ENCODE peak calls at places on chromosome 19, in six cellular contexts. One of them, this sample, is unnamed.
A peak's percentile ranks its signal among the peaks of the same experiment; 100 is the strongest.

GRCh38 chr19:30174357-30174645 is 197.9 kb upstream of the ZNF536 start:
- DNase-seq in left ventricle myocardium inferior: no peak
- DNase-seq in H9: no peak
- DNase-seq in suprapubic skin: no peak
- DNase-seq in BJ: no peak
- DNase-seq in brain microvascular endothelial cell: no peak
- DNase-seq in this sample: no peak

GRCh38 chr19:54425382-54425723 is 10.1 kb downstream of the TTYH1 start:
- DNase-seq in H9: no peak
- DNase-seq in brain microvascular endothelial cell: no peak
- DNase-seq in BJ: no peak
- DNase-seq in left ventricle myocardium inferior: no peak
- DNase-seq in suprapubic skin: no peak
- DNase-seq in this sample: no peak

GRCh38 chr19:30718014-30718413 is 345.8 kb downstream of the ZNF536 start:
- DNase-seq in H9: no peak
- DNase-seq in left ventricle myocardium inferior: no peak
- DNase-seq in BJ: no peak
- DNase-seq in suprapubic skin: no peak
- DNase-seq in brain microvascular endothelial cell: no peak
- DNase-seq in this sample: no peak

GRCh38 chr19:49119411-49120324 is at the start of gene PPFIA3:
- DNase-seq in left ventricle myocardium inferior: peak; percentile 76
- DNase-seq in H9: peak; percentile 69
- DNase-seq in suprapubic skin: no peak
- DNase-seq in brain microvascular endothelial cell: peak; percentile 38
- DNase-seq in BJ: no peak
- DNase-seq in this sample: no peak

GRCh38 chr19:18293642-18294466 is 12.4 kb upstream of the JUND start:
- DNase-seq in BJ: no peak
- DNase-seq in H9: no peak
- DNase-seq in brain microvascular endothelial cell: no peak
- DNase-seq in left ventricle myocardium inferior: peak; percentile 24
- DNase-seq in suprapubic skin: no peak
- DNase-seq in this sample: no peak

GRCh38 chr19:7852851-7853759 is 21.1 kb downstream of the PRR36 start:
- DNase-seq in left ventricle myocardium inferior: peak; percentile 54
- DNase-seq in BJ: no peak
- DNase-seq in brain microvascular endothelial cell: no peak
- DNase-seq in suprapubic skin: no peak
- DNase-seq in H9: peak; percentile 96
- DNase-seq in this sample: no peak

GRCh38 chr19:18785179-18786124 is 5.7 kb downstream of the COMP start:
- DNase-seq in BJ: no peak
- DNase-seq in brain microvascular endothelial cell: peak; percentile 33
- DNase-seq in suprapubic skin: peak; percentile 89
- DNase-seq in left ventricle myocardium inferior: peak; percentile 73
- DNase-seq in H9: peak; percentile 89
- DNase-seq in this sample: no peak

GRCh38 chr19:19423322-19423721 is 17.8 kb downstream of the GATAD2A start:
- DNase-seq in BJ: no peak
- DNase-seq in left ventricle myocardium inferior: no peak
- DNase-seq in brain microvascular endothelial cell: no peak
- DNase-seq in suprapubic skin: no peak
- DNase-seq in H9: no peak
- DNase-seq in this sample: no peak

GRCh38 chr19:50252111-50252886 is 48.9 kb downstream of the MYH14 start:
- DNase-seq in H9: peak; percentile 73
- DNase-seq in BJ: no peak
- DNase-seq in suprapubic skin: no peak
- DNase-seq in brain microvascular endothelial cell: peak; percentile 16
- DNase-seq in left ventricle myocardium inferior: no peak
- DNase-seq in this sample: no peak

GRCh38 chr19:19579533-19580361 is 38.7 kb downstream of the PBX4 start:
- DNase-seq in BJ: no peak
- DNase-seq in suprapubic skin: no peak
- DNase-seq in brain microvascular endothelial cell: no peak
- DNase-seq in H9: no peak
- DNase-seq in left ventricle myocardium inferior: no peak
- DNase-seq in this sample: no peak

GRCh38 chr19:12806242-12807131 is at the start of gene RNASEH2A:
- DNase-seq in H9: peak; percentile 91
- DNase-seq in suprapubic skin: peak; percentile 92
- DNase-seq in brain microvascular endothelial cell: peak; percentile 82
- DNase-seq in BJ: no peak
- DNase-seq in left ventricle myocardium inferior: peak; percentile 91
- DNase-seq in this sample: peak; percentile 63

GRCh38 chr19:57566396-57567256 is 7.0 kb upstream of the ZNF550 start:
- DNase-seq in suprapubic skin: no peak
- DNase-seq in left ventricle myocardium inferior: no peak
- DNase-seq in H9: no peak
- DNase-seq in brain microvascular endothelial cell: no peak
- DNase-seq in BJ: no peak
- DNase-seq in this sample: no peak

GRCh38 chr19:5205388-5205787 is 135.2 kb downstream of the PTPRS start:
- DNase-seq in suprapubic skin: no peak
- DNase-seq in BJ: no peak
- DNase-seq in left ventricle myocardium inferior: no peak
- DNase-seq in H9: no peak
- DNase-seq in brain microvascular endothelial cell: no peak
- DNase-seq in this sample: no peak

GRCh38 chr19:13102666-13103584 is at the start of gene LYL1:
- DNase-seq in left ventricle myocardium inferior: peak; percentile 87
- DNase-seq in suprapubic skin: no peak
- DNase-seq in brain microvascular endothelial cell: no peak
- DNase-seq in BJ: no peak
- DNase-seq in H9: peak; percentile 70
- DNase-seq in this sample: no peak

GRCh38 chr19:1624458-1624857 is 19.2 kb upstream of the UQCR11 start:
- DNase-seq in left ventricle myocardium inferior: peak; percentile 31
- DNase-seq in H9: peak; percentile 86
- DNase-seq in BJ: no peak
- DNase-seq in suprapubic skin: no peak
- DNase-seq in brain microvascular endothelial cell: peak; percentile 25
- DNase-seq in this sample: no peak

GRCh38 chr19:57192064-57192395 is 730 bp downstream of the ZNF264 start:
- DNase-seq in H9: no peak
- DNase-seq in brain microvascular endothelial cell: peak; percentile 11
- DNase-seq in left ventricle myocardium inferior: no peak
- DNase-seq in suprapubic skin: no peak
- DNase-seq in BJ: no peak
- DNase-seq in this sample: no peak

GRCh38 chr19:18380843-18381242 is 5.1 kb upstream of the GDF15 start:
- DNase-seq in brain microvascular endothelial cell: no peak
- DNase-seq in suprapubic skin: no peak
- DNase-seq in left ventricle myocardium inferior: no peak
- DNase-seq in H9: no peak
- DNase-seq in BJ: no peak
- DNase-seq in this sample: no peak

GRCh38 chr19:8057545-8058270 is 5.1 kb downstream of the CCL25 start:
- DNase-seq in H9: no peak
- DNase-seq in BJ: no peak
- DNase-seq in brain microvascular endothelial cell: no peak
- DNase-seq in left ventricle myocardium inferior: no peak
- DNase-seq in suprapubic skin: no peak
- DNase-seq in this sample: no peak

GRCh38 chr19:35755160-35755549 is 1.7 kb downstream of the HSPB6 start:
- DNase-seq in BJ: no peak
- DNase-seq in suprapubic skin: peak; percentile 90
- DNase-seq in H9: no peak
- DNase-seq in left ventricle myocardium inferior: no peak
- DNase-seq in brain microvascular endothelial cell: no peak
- DNase-seq in this sample: no peak

GRCh38 chr19:14463747-14464146 is 11.4 kb downstream of the PTGER1 start:
- DNase-seq in H9: no peak
- DNase-seq in BJ: no peak
- DNase-seq in brain microvascular endothelial cell: no peak
- DNase-seq in suprapubic skin: no peak
- DNase-seq in left ventricle myocardium inferior: no peak
- DNase-seq in this sample: no peak

GRCh38 chr19:4891066-4891465 is 11.6 kb downstream of the ARRDC5 start:
- DNase-seq in left ventricle myocardium inferior: peak; percentile 58
- DNase-seq in brain microvascular endothelial cell: no peak
- DNase-seq in BJ: no peak
- DNase-seq in H9: no peak
- DNase-seq in suprapubic skin: no peak
- DNase-seq in this sample: no peak

GRCh38 chr19:48861313-48861712 is 7.1 kb downstream of the PLEKHA4 start:
- DNase-seq in suprapubic skin: no peak
- DNase-seq in brain microvascular endothelial cell: no peak
- DNase-seq in left ventricle myocardium inferior: no peak
- DNase-seq in BJ: no peak
- DNase-seq in H9: no peak
- DNase-seq in this sample: no peak

GRCh38 chr19:2014731-2015610 is 543 bp downstream of the BTBD2 start:
- DNase-seq in H9: no peak
- DNase-seq in BJ: no peak
- DNase-seq in suprapubic skin: no peak
- DNase-seq in brain microvascular endothelial cell: no peak
- DNase-seq in left ventricle myocardium inferior: no peak
- DNase-seq in this sample: no peak

GRCh38 chr19:6059396-6059947 is 50.8 kb downstream of the RFX2 start:
- DNase-seq in suprapubic skin: no peak
- DNase-seq in brain microvascular endothelial cell: no peak
- DNase-seq in H9: no peak
- DNase-seq in BJ: no peak
- DNase-seq in left ventricle myocardium inferior: no peak
- DNase-seq in this sample: no peak

GRCh38 chr19:38401148-38401547 is 1.7 kb upstream of the FAM98C start:
- DNase-seq in H9: no peak
- DNase-seq in left ventricle myocardium inferior: no peak
- DNase-seq in suprapubic skin: no peak
- DNase-seq in BJ: no peak
- DNase-seq in brain microvascular endothelial cell: peak; percentile 14
- DNase-seq in this sample: no peak

GRCh38 chr19:1566392-1567115 is 1.6 kb downstream of the MEX3D start:
- DNase-seq in BJ: peak; percentile 19
- DNase-seq in H9: peak; percentile 90
- DNase-seq in brain microvascular endothelial cell: peak; percentile 76
- DNase-seq in left ventricle myocardium inferior: peak; percentile 68
- DNase-seq in suprapubic skin: no peak
- DNase-seq in this sample: peak; percentile 49

DNA sequence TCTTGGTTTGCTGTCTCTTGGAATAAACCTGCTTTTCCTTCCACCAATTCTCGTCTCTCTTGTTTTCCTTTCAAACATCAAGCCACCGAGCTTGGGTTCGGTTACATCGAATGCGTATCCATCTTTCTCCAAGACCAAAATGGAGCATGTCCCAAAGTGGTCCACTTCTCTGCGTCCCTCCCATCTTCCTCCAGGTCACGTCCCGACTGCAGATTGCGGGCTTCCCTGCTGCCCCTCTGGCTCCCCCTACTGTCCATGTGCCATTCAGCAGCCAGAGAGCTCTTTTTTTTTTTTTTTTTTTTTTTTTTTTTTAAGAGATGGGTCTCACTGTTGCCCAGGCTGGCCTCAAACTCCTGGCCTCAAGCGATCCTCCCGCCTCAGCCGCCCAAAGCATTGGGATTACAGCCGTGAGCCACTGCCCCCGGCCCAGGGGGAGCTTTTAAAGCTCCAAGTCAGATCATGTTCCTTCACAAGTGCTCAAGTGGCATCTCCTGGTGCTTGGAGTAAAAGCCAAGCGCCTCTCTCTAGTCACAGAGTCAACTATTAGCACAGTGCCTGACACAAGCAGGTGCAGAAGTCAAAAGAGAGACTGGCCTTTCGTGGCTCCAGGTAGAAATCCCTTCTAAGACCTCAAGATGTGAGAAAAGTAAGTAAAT is 10.0 kb downstream of the COL5A3 start:
- DNase-seq in H9: peak; percentile 87
- DNase-seq in left ventricle myocardium inferior: peak; percentile 61
- DNase-seq in suprapubic skin: no peak
- DNase-seq in BJ: no peak
- DNase-seq in brain microvascular endothelial cell: peak; percentile 48
- DNase-seq in this sample: no peak
- H3K27me3 ChIP-seq in H9: no peaks in the 10 kb centered on the region
- H3K27me3 ChIP-seq in left ventricle myocardium inferior: peaks cover 94% of the 10 kb centered on the region
- H3K27me3 ChIP-seq in suprapubic skin: no peaks in the 10 kb centered on the region
- H3K27me3 ChIP-seq in BJ: no peaks in the 10 kb centered on the region
- H3K27me3 ChIP-seq in brain microvascular endothelial cell: no peaks in the 10 kb centered on the region
- H3K27me3 ChIP-seq in this sample: no peaks in the 10 kb centered on the region

GRCh38 chr19:33660426-33661160 is 38.8 kb downstream of the CHST8 start:
- DNase-seq in H9: no peak
- DNase-seq in suprapubic skin: no peak
- DNase-seq in BJ: no peak
- DNase-seq in brain microvascular endothelial cell: no peak
- DNase-seq in left ventricle myocardium inferior: no peak
- DNase-seq in this sample: no peak
- H3K27me3 ChIP-seq in H9: no peaks in the 10 kb centered on the region
- H3K27me3 ChIP-seq in suprapubic skin: peaks cover 11% of the 10 kb centered on the region
- H3K27me3 ChIP-seq in BJ: no peaks in the 10 kb centered on the region
- H3K27me3 ChIP-seq in brain microvascular endothelial cell: no peaks in the 10 kb centered on the region
- H3K27me3 ChIP-seq in left ventricle myocardium inferior: peaks cover 71% of the 10 kb centered on the region
- H3K27me3 ChIP-seq in this sample: no peaks in the 10 kb centered on the region

DNA sequence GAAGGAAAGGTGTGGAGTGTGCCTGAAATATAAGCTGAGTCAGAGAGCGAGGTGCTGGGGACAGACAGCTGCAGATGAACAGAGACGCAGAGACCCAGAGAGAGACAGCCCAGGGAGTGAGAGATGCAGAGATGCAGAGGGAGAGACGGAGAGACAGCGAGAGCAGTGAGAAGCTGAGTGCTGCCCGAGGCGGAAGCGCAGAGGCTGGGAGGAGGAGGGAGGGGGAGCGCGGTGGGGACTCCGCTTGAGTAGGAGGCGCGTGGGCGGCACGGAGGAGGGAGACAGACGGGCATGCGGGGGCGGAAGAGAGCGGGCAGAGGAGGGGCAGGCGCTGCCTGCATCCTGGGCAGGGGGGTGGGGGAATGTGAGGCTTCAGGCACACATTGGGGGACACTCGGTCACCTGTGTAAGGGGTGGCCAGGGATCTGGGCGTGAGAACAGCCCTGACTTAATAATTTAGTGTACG is 25.7 kb downstream of the SLC8A2 start:
- DNase-seq in BJ: no peak
- DNase-seq in brain microvascular endothelial cell: no peak
- DNase-seq in left ventricle myocardium inferior: no peak
- DNase-seq in suprapubic skin: no peak
- DNase-seq in H9: peak; percentile 75
- DNase-seq in this sample: no peak
- H3K27me3 ChIP-seq in BJ: peaks cover 50% of the 10 kb centered on the region
- H3K27me3 ChIP-seq in brain microvascular endothelial cell: peaks cover 46% of the 10 kb centered on the region
- H3K27me3 ChIP-seq in left ventricle myocardium inferior: peaks cover 100% of the 10 kb centered on the region
- H3K27me3 ChIP-seq in suprapubic skin: peaks cover 92% of the 10 kb centered on the region
- H3K27me3 ChIP-seq in H9: no peaks in the 10 kb centered on the region
- H3K27me3 ChIP-seq in this sample: peaks cover 65% of the 10 kb centered on the region

GRCh38 chr19:3368848-3369336 is 2.5 kb downstream of the NFIC start:
- DNase-seq in BJ: no peak
- DNase-seq in left ventricle myocardium inferior: no peak
- DNase-seq in brain microvascular endothelial cell: no peak
- DNase-seq in suprapubic skin: no peak
- DNase-seq in H9: no peak
- DNase-seq in this sample: no peak
- H3K27me3 ChIP-seq in BJ: no peaks in the 10 kb centered on the region
- H3K27me3 ChIP-seq in left ventricle myocardium inferior: no peaks in the 10 kb centered on the region
- H3K27me3 ChIP-seq in brain microvascular endothelial cell: no peaks in the 10 kb centered on the region
- H3K27me3 ChIP-seq in suprapubic skin: no peaks in the 10 kb centered on the region
- H3K27me3 ChIP-seq in H9: peaks cover 74% of the 10 kb centered on the region
- H3K27me3 ChIP-seq in this sample: no peaks in the 10 kb centered on the region

GRCh38 chr19:51735759-51736449 is 12.1 kb upstream of the HAS1 start:
- DNase-seq in BJ: no peak
- DNase-seq in left ventricle myocardium inferior: peak; percentile 31
- DNase-seq in brain microvascular endothelial cell: peak; percentile 76
- DNase-seq in suprapubic skin: no peak
- DNase-seq in H9: no peak
- DNase-seq in this sample: no peak
- H3K27me3 ChIP-seq in BJ: no peaks in the 10 kb centered on the region
- H3K27me3 ChIP-seq in left ventricle myocardium inferior: peaks cover 84% of the 10 kb centered on the region
- H3K27me3 ChIP-seq in brain microvascular endothelial cell: no peaks in the 10 kb centered on the region
- H3K27me3 ChIP-seq in suprapubic skin: peaks cover 13% of the 10 kb centered on the region
- H3K27me3 ChIP-seq in H9: no peaks in the 10 kb centered on the region
- H3K27me3 ChIP-seq in this sample: no peaks in the 10 kb centered on the region

This sample was measured in AG04450.